ENCODE peak calls at places on chromosomes 6 and 20, in four cellular contexts. O is fibroblast of the aortic adventitia, Y is brain microvascular endothelial cell, G is tibial artery. Z is an unnamed sample.

GRCh38 chr20:34412453-34412852 is 49.4 kb downstream of the ITCH start:
- DNase-seq in O (no peak), Y (no peak), G (no peak), Z (no peak)

GRCh38 chr20:35468671-35469334 is 13.4 kb downstream of the CEP250 start:
- DNase-seq in O (no peak), Y (no peak), G (no peak), Z (no peak)

GRCh38 chr6:37115236-37115894 is 54.6 kb upstream of the PIM1 start:
- DNase-seq in O (peak; percentile 85), Y (no peak), G (no peak), Z (no peak)

GRCh38 chr6:108622601-108623335 is 62.1 kb downstream of the FOXO3 start:
- DNase-seq in O (peak; percentile 96), Y (peak; percentile 90), G (peak; percentile 82), Z (peak; percentile 93)

GRCh38 chr6:167669553-167669849 is 157.2 kb upstream of the AFDN start:
- DNase-seq in O (no peak), Y (no peak), G (no peak), Z (no peak)

GRCh38 chr6:137261393-137262154 is 42.4 kb upstream of the IFNGR1 start:
- DNase-seq in O (peak; percentile 26), Y (peak; percentile 16), G (no peak), Z (peak; percentile 79)

GRCh38 chr6:30060634-30060981 is 457 bp upstream of the POLR1H start:
- DNase-seq in O (no peak), Y (peak; percentile 28), G (peak; percentile 69), Z (peak; percentile 34)

GRCh38 chr6:24469829-24470228 is 19.5 kb downstream of the GPLD1 start:
- DNase-seq in O (no peak), Y (no peak), G (no peak), Z (no peak)

GRCh38 chr6:36127462-36128016 is 2.8 kb upstream of the MAPK13 start:
- DNase-seq in O (peak; percentile 82), Y (peak; percentile 83), G (no peak), Z (peak; percentile 89)

GRCh38 chr6:109318328-109318876 is 63.9 kb downstream of the CD164 start:
- DNase-seq in O (no peak), Y (no peak), G (no peak), Z (no peak)

GRCh38 chr6:17423018-17423417 is 29.6 kb downstream of the CAP2 start:
- DNase-seq in O (peak; percentile 12), Y (no peak), G (no peak), Z (no peak)

GRCh38 chr6:42727627-42728026 is 5.2 kb upstream of the PRPH2 start:
- DNase-seq in O (no peak), Y (no peak), G (no peak), Z (no peak)

GRCh38 chr6:34412643-34413214 is 13.1 kb downstream of the RPS10 start:
- DNase-seq in O (peak; percentile 10), Y (no peak), G (no peak), Z (peak; percentile 27)

GRCh38 chr20:36499723-36500501 is 41.4 kb upstream of the MYL9 start:
- DNase-seq in O (no peak), Y (peak; percentile 59), G (no peak), Z (no peak)

GRCh38 chr20:17558154-17558940 is 11.5 kb upstream of the DSTN start:
- DNase-seq in O (peak; percentile 93), Y (peak; percentile 87), G (peak; percentile 84), Z (peak; percentile 93)

GRCh38 chr6:143176090-143177021 is 115.7 kb downstream of the AIG1 start:
- DNase-seq in O (peak; percentile 86), Y (peak; percentile 97), G (no peak), Z (peak; percentile 78)

GRCh38 chr6:88870728-88871330 is 92.6 kb downstream of the RNGTT start:
- DNase-seq in O (peak; percentile 84), Y (peak; percentile 63), G (no peak), Z (peak; percentile 82)

GRCh38 chr20:4509825-4510522 is 211.7 kb upstream of the PRND start:
- DNase-seq in O (no peak), Y (peak; percentile 44), G (no peak), Z (peak; percentile 17)

GRCh38 chr6:111854683-111855082 is 18.6 kb downstream of the FYN start:
- DNase-seq in O (peak; percentile 33), Y (no peak), G (no peak), Z (no peak)

GRCh38 chr20:16459019-16459700 is 114.1 kb downstream of the KIF16B start:
- DNase-seq in O (peak; percentile 88), Y (peak; percentile 69), G (peak; percentile 64), Z (peak; percentile 84)

GRCh38 chr6:139364302-139364981 is 10.0 kb downstream of the CITED2 start:
- DNase-seq in O (peak; percentile 77), Y (no peak), G (no peak), Z (peak; percentile 72)

GRCh38 chr6:157225575-157225995 is 97.7 kb downstream of the TMEM242 start:
- DNase-seq in O (no peak), Y (no peak), G (peak; percentile 79), Z (no peak)

GRCh38 chr6:33271608-33272357 is at the start of the genes RPS18 and VPS52:
- DNase-seq in O (peak; percentile 100), Y (peak; percentile 98), G (peak; percentile 96), Z (peak; percentile 100)

GRCh38 chr6:79373246-79373645 is 138.8 kb upstream of the HMGN3 start:
- DNase-seq in O (no peak), Y (no peak), G (no peak), Z (no peak)

GRCh38 chr20:13081877-13082276 is 73.1 kb downstream of the SPTLC3 start:
- DNase-seq in O (no peak), Y (no peak), G (no peak), Z (no peak)

GRCh38 chr6:134005824-134006223 is 46.6 kb downstream of the SLC2A12 start:
- DNase-seq in O (no peak), Y (no peak), G (no peak), Z (no peak)

GRCh38 chr6:134002821-134003220 is 49.6 kb downstream of the SLC2A12 start:
- DNase-seq in O (no peak), Y (no peak), G (no peak), Z (no peak)

GRCh38 chr6:134003542-134003951 is 48.9 kb downstream of the SLC2A12 start:
- DNase-seq in O (peak; percentile 31), Y (no peak), G (no peak), Z (no peak)

GRCh38 chr6:134007077-134007476 is 45.3 kb downstream of the SLC2A12 start:
- DNase-seq in O (no peak), Y (no peak), G (no peak), Z (no peak)

DNA sequence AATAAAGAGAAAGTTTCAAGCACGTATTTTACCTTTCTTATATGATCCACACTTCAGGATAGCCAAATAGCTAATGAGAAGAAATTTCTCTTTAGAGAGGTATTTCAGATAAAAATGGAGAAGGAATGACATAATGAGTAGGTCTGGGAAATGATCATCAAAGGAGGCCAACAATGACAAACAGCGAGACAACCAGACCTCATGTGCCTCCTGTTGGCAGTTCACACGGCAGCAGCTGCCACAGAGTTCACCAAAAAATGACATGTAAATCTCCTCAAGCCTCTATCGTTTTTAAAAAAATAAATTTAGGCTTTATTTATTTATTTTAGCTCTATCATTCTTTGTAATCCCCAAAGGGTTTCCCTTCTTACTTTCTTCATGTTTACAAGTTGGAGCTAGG is 47.7 kb downstream of the SLC2A12 start:
- DNase-seq in O (no peak), Y (no peak), G (no peak), Z (no peak)
- TF ChIP-seq CTCF in O (no peak), Y (peak; percentile 23), G (no peak), Z (no peak)

DNA sequence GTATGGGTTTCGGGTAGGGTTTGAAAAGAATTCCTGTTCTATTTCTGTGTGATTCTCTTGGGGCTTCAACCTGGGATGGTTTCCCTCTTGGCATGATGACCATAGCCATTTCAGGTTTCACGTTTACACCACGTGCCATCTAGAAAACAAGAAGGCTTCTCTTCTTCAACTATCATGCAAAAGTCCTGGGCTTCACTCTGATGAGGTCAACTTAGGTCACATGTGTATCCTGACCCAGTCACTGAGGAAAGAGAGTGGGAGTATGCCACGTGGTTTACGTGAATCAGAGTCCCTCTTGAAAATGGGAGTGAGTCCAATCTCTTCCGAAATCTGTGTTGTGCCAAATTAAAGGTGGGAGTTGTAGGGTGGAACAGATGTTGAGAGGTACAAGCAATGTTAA is 141.3 kb upstream of the INSM1 start:
- DNase-seq in O (no peak), Y (no peak), G (no peak), Z (no peak)
- H3K4me3 ChIP-seq in O (no peak overlapping the region), Y (no peak overlapping the region), G (no peak overlapping the region), Z (no peak overlapping the region)

GRCh38 chr6:64014581-64014980 is 379.0 kb downstream of the PHF3 start:
- DNase-seq in O (no peak), Y (no peak), G (no peak), Z (no peak)

GRCh38 chr6:64010646-64011045 is 375.0 kb downstream of the PHF3 start:
- DNase-seq in O (no peak), Y (no peak), G (no peak), Z (no peak)

GRCh38 chr6:64010010-64010409 is 374.4 kb downstream of the PHF3 start:
- DNase-seq in O (no peak), Y (no peak), G (no peak), Z (no peak)

GRCh38 chr6:64013061-64013410 is 377.4 kb downstream of the PHF3 start:
- DNase-seq in O (no peak), Y (no peak), G (no peak), Z (peak; percentile 55)

DNA sequence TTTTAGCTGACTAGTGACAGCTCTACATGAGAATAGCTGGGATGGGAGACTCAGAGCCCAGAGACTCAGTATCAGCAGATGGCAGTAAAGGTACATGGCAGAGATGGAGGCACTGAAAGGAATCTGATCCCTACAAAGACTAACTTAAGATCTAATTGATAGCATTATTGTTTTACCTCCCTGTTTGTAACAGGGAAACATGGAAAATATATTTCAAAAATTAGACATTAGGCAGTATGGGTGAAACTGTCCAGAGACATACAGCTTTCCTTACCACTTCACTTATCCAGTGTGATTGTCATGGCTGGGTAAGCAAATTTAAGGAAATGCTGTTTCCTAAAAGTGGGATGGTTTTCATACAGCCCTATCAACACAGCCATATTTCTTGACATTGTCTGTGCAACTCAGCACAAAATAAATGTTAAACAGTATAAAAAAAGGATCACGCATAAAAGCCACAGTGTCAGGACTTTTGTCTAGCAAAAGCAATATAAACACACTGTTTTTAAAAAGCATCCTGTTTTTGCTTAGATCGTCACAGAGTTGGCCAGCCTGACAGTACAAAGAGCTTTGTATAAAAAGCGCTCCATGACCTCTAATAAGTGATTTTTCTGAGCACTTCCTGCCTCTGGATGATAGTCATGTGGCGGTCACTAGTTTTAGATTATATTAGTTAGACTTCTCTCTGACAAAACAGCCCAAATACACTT is 376.9 kb downstream of the PHF3 start:
- DNase-seq in O (peak; percentile 57), Y (peak; percentile 2), G (no peak), Z (peak; percentile 79)
- TF ChIP-seq CTCF in O (peak; percentile 74), Y (peak; percentile 87), G (no peak), Z (peak; percentile 97)

GRCh38 chr6:27593861-27594260 is 121.0 kb upstream of the ZNF184 start:
- DNase-seq in O (no peak), Y (no peak), G (no peak), Z (no peak)

GRCh38 chr6:27593200-27593818 is 120.4 kb upstream of the ZNF184 start:
- DNase-seq in O (no peak), Y (peak; percentile 5), G (no peak), Z (no peak)

GRCh38 chr6:27592481-27593199 is 119.7 kb upstream of the ZNF184 start:
- DNase-seq in O (peak; percentile 70), Y (peak; percentile 79), G (no peak), Z (peak; percentile 62)

GRCh38 chr6:27591660-27592059 is 118.8 kb upstream of the ZNF184 start:
- DNase-seq in O (peak; percentile 35), Y (peak; percentile 71), G (no peak), Z (peak; percentile 36)

GRCh38 chr6:27592107-27592480 is 119.2 kb upstream of the ZNF184 start:
- DNase-seq in O (peak; percentile 4), Y (no peak), G (no peak), Z (peak; percentile 18)
- H3K4me3 ChIP-seq in O (peak overlapping the region; percentile 44), Y (peak overlapping the region; percentile 54), G (no peak overlapping the region), Z (peak overlapping the region; percentile 48)

Z was measured in fibroblast of pulmonary artery.